ENCODE peak calls at places on chromosomes 13 and 19, in five cellular contexts. O, X, C, M and S are unnamed samples.
A peak's percentile ranks its signal among the peaks of the same experiment; 100 is the strongest.

GRCh38 chr19:2117215-2117960 is 20.7 kb downstream of the IZUMO4 start:
- DNase-seq in X (no peak), C (no peak), O (no peak), M (no peak), S (no peak)

GRCh38 chr19:14479985-14480694 is 5.0 kb upstream of the PTGER1 start:
- DNase-seq in C (no peak), M (no peak), O (peak; percentile 58), X (no peak), S (peak; percentile 78)

GRCh38 chr13:45068036-45069001 is 52.0 kb upstream of the GTF2F2 start:
- DNase-seq in O (no peak), X (no peak), M (no peak), C (no peak), S (no peak)

GRCh38 chr19:40519352-40520322 is 52.8 kb downstream of the SPTBN4 start:
- DNase-seq in X (no peak), O (no peak), M (no peak), C (no peak), S (peak; percentile 76)

GRCh38 chr19:41795031-41795461 is 1.3 kb upstream of the CEACAM3 start:
- DNase-seq in M (no peak), C (no peak), O (no peak), X (no peak), S (no peak)

GRCh38 chr13:32164622-32165268 is 133.2 kb downstream of the FRY start:
- DNase-seq in M (peak; percentile 28), C (no peak), X (peak; percentile 20), O (no peak), S (no peak)

GRCh38 chr19:17054746-17055145 is 20.5 kb downstream of the HAUS8 start:
- DNase-seq in C (no peak), X (no peak), M (no peak), O (no peak), S (no peak)

GRCh38 chr13:105031306-105031705 is 1504.2 kb downstream of the EFNB2 start:
- DNase-seq in X (no peak), O (no peak), M (no peak), C (no peak), S (no peak)

GRCh38 chr13:52159159-52159982 is at the start of gene NEK3:
- DNase-seq in O (peak; percentile 84), X (peak; percentile 10), M (no peak), C (no peak), S (peak; percentile 85)

GRCh38 chr19:13597625-13598024 is 91.3 kb upstream of the CACNA1A start:
- DNase-seq in M (peak; percentile 22), O (no peak), C (no peak), X (peak; percentile 54), S (no peak)

GRCh38 chr19:5102520-5102919 is 133.6 kb downstream of the KDM4B start:
- DNase-seq in X (no peak), C (no peak), O (no peak), M (no peak), S (no peak)

GRCh38 chr19:12139309-12139708 is 841 bp downstream of the ZNF20 start:
- DNase-seq in X (no peak), M (no peak), C (no peak), O (no peak), S (no peak)

DNA sequence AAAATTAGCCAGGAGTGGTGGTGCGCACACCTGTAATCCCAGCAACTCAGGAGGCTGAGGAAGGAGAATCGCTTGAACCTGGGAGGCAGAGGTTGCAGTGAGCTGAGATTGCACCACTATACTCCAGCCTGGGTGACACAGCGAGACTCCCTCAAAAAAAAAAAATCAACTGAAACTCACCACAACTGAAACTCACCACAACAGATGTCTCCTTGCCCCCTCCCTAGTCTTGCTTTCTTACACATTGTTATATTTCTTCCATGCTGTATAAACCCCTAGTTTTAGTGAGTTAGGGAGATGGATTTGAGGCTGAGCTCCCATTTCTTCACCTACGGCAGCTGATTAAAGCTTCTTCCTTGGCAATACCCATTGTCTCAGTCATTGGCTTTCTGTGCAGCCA is 3.3 kb downstream of the ZIM3 start:
- DNase-seq in M (no peak), C (no peak), O (no peak), X (no peak), S (no peak)
- H3K4me3 ChIP-seq in M (no peak overlapping the region), C (no peak overlapping the region), O (no peak overlapping the region), X (no peak overlapping the region), S (no peak overlapping the region)

DNA sequence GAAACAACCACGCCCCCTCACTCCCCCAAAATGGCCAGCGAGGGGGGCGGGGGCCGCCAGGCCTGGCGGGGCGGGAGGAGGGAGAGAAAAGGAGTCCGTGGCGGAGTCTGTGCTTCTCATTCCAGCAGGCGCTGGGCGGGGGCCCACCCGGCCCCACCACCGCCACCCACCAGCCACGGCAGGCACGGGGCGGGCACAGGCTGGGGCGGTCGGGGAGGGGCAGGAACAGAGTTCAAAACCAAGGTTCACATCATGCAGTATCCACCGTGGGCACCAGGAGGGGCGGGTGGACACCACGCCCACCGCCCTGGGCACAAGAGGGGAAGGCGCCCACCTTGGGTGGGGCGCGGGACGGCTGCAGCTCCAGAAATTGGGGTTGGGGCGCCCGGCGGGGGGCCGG is 12.8 kb downstream of the DPF1 start:
- DNase-seq in X (no peak), M (no peak), O (no peak), C (no peak), S (no peak)
- H3K4me3 ChIP-seq in X (no peak overlapping the region), M (no peak overlapping the region), O (no peak overlapping the region), C (no peak overlapping the region), S (no peak overlapping the region)

DNA sequence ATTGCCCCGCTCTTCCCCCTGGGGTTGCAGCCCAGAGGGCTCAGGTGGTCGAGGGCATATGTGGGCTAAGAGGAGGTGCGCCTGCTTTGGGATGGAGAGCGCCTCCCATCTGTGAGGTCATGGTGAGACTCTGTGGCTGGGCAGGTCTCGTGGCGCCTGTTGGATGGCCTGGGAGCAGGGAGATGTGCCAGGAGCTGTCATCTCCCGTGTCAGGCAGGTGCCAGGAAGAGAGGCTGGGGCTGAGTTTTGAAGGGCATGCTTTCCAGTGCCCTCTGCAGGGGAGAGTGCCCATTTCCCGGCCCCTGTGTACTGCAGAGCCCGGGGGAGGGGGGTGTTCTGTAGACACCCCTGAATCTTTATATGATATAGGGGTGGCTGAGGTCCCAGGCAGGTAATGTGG is 2.8 kb downstream of the WTIP start:
- DNase-seq in M (no peak), C (no peak), O (no peak), X (no peak), S (peak; percentile 56)
- H3K4me3 ChIP-seq in M (no peak overlapping the region), C (no peak overlapping the region), O (no peak overlapping the region), X (no peak overlapping the region), S (no peak overlapping the region)

GRCh38 chr13:76292726-76293125 is 593.5 kb downstream of the KCTD12 start:
- DNase-seq in X (no peak), M (no peak), C (no peak), O (no peak), S (no peak)
- H3K4me3 ChIP-seq in X (no peak overlapping the region), M (no peak overlapping the region), C (no peak overlapping the region), O (no peak overlapping the region), S (no peak overlapping the region)

GRCh38 chr19:45629704-45630103 is 9.5 kb downstream of the EML2 start:
- DNase-seq in M (no peak), O (no peak), C (no peak), X (no peak), S (no peak)

GRCh38 chr19:45636275-45636674 is 2.9 kb downstream of the EML2 start:
- DNase-seq in O (no peak), X (no peak), M (no peak), C (no peak), S (no peak)

GRCh38 chr19:45630463-45630862 is 8.7 kb downstream of the EML2 start:
- DNase-seq in M (peak; percentile 75), X (no peak), C (peak; percentile 87), O (no peak), S (no peak)

GRCh38 chr19:45636902-45637301 is 2.3 kb downstream of the EML2 start:
- DNase-seq in O (no peak), X (no peak), C (no peak), M (no peak), S (no peak)

GRCh38 chr19:45632468-45633196 is 6.6 kb downstream of the EML2 start:
- DNase-seq in O (peak; percentile 72), M (peak; percentile 54), C (peak; percentile 62), X (peak; percentile 75), S (peak; percentile 88)
- H3K4me3 ChIP-seq in O (no peak overlapping the region), M (no peak overlapping the region), C (no peak overlapping the region), X (no peak overlapping the region), S (no peak overlapping the region)